ENCODE peak calls at places on chromosomes 16 and 17, in six cellular contexts. C is CD4-positive, alpha-beta memory T cell; S is GM23338; M is BJ; P is neural progenitor cell; X is body of pancreas. J is an unnamed sample. For H3K36me3, the result is how much of the 10 kb centered on the place peaks cover.

GRCh38 chr17:67801626-67802175 is 23.6 kb upstream of the BPTF start:
- DNase-seq in M (no peak), S (peak), X (no peak), C (no peak), P (no peak), J (no peak)

GRCh38 chr16:19555938-19556778 is 655 bp downstream of the VPS35L start:
- DNase-seq in S (peak), C (peak), X (no peak), M (no peak), P (peak), J (no peak)

GRCh38 chr17:27630607-27631408 is at the start of gene LGALS9:
- DNase-seq in M (no peak), C (peak), S (no peak), P (no peak), X (peak), J (peak)

GRCh38 chr16:67560827-67561342 is 1.4 kb upstream of the CTCF start:
- DNase-seq in M (no peak), X (no peak), S (no peak), C (no peak), P (no peak), J (no peak)

GRCh38 chr17:10172241-10172741 is 26.1 kb downstream of the GAS7 start:
- DNase-seq in M (no peak), P (no peak), S (no peak), C (no peak), X (no peak), J (no peak)

GRCh38 chr17:39813631-39814030 is 50.5 kb downstream of the IKZF3 start:
- DNase-seq in P (no peak), C (peak), M (no peak), S (no peak), X (no peak), J (no peak)

GRCh38 chr16:86952769-86953168 is 364.4 kb downstream of the C16orf95 start:
- DNase-seq in X (no peak), P (no peak), C (no peak), M (no peak), S (no peak), J (no peak)

GRCh38 chr16:16982614-16983013 is 488.1 kb downstream of the XYLT1 start:
- DNase-seq in S (no peak), X (no peak), C (no peak), M (no peak), P (no peak), J (no peak)

GRCh38 chr17:46020023-46020735 is 21.1 kb downstream of the STH start:
- DNase-seq in S (no peak), P (no peak), M (no peak), C (peak), X (no peak), J (no peak)

GRCh38 chr17:18377437-18378204 is at the start of gene EVPLL:
- DNase-seq in P (no peak), C (no peak), M (no peak), S (no peak), X (no peak), J (peak)

GRCh38 chr17:39668141-39668924 is at the start of gene PNMT:
- DNase-seq in X (peak), C (peak), P (peak), S (peak), M (no peak), J (peak)

GRCh38 chr16:3007059-3007956 is 5.4 kb upstream of the CLDN9 start:
- DNase-seq in C (no peak), X (peak), M (no peak), S (peak), P (no peak), J (no peak)

GRCh38 chr17:1082579-1082978 is 85.7 kb downstream of the TIMM22 start:
- DNase-seq in C (no peak), S (no peak), M (no peak), P (no peak), X (peak), J (peak)

GRCh38 chr17:1078831-1079561 is 82.1 kb downstream of the TIMM22 start:
- DNase-seq in C (no peak), S (peak), M (no peak), P (peak), X (no peak), J (peak)

GRCh38 chr17:1087381-1088241 is 90.7 kb downstream of the TIMM22 start:
- DNase-seq in X (peak), P (peak), M (no peak), C (no peak), S (peak), J (peak)

GRCh38 chr17:1078062-1078711 is 81.3 kb downstream of the TIMM22 start:
- DNase-seq in M (no peak), X (no peak), S (peak), P (no peak), C (no peak), J (no peak)

DNA sequence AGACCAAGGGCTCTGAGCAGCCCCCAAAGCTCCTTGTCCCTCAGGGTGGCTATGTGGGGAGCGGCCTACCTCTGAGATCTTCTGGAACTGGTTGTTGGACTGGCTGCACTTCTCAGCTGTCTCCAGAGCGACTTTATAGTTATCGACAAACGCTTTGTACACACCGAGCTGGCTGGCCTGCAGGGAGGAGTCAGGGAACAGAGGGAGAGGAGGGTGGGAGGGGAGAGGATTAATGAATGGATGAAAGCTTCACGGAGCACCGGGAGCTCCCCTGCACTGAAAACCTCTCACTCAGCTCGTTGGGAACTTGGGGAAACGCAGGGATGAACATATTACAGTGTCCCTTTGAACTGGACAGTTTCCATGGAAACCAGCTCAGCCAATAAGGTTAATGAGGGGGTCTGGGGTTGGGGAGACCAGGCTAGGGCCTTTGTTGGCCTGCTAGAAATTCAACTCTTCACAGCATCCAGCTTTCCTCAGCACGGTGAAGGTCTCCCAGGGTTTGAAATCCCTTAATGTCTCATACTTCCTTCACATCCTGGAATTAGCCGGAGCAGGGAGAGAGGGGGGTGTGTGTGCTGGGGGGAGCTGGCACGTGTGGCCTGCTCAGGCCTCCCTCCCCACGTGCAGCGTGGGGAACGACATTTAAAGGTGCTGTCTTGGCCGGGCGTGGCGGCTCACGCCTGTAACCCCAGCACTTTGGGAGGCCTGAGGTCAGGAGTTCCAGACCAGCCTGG is 86.7 kb downstream of the TIMM22 start:
- DNase-seq in S (no peak), X (peak), C (no peak), P (peak), M (no peak), J (no peak)
- H3K36me3 ChIP-seq in S (under half), X (under half), C (under half), P (under half), M (under half), J (half or more)

DNA sequence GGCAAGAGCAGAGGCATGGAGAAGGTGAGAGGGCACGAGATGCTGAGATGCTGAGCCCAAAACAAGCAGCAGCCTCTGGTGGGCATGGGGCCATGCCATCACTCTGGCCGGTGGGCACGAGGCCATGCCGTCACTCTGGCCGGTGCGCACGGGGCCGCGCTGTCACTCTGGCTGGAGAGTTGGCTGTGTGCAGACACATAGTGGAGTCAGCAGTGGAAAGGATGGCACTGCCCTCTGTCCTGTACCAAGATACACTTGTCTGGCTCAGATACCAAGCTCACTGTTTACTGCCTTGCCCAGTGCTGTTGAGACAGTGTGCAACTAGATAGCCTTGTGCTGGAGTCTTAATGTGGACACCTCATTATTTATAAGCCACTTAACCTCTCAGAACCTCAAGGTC is 45.1 kb downstream of the CYB5D2 start:
- DNase-seq in C (no peak), S (no peak), M (no peak), X (no peak), P (no peak), J (no peak)
- H3K36me3 ChIP-seq in C (under half), S (under half), M (under half), X (under half), P (under half), J (under half)

GRCh38 chr16:28204211-28204610 is 7.6 kb downstream of the XPO6 start:
- DNase-seq in C (no peak), X (no peak), S (no peak), M (no peak), P (no peak), J (no peak)

GRCh38 chr16:28204622-28205021 is 7.1 kb downstream of the XPO6 start:
- DNase-seq in S (no peak), P (no peak), C (no peak), X (no peak), M (no peak), J (no peak)

GRCh38 chr16:28207425-28207824 is 4.3 kb downstream of the XPO6 start:
- DNase-seq in S (no peak), M (no peak), X (no peak), P (no peak), C (no peak), J (no peak)

GRCh38 chr16:28205974-28206373 is 5.8 kb downstream of the XPO6 start:
- DNase-seq in P (no peak), M (no peak), S (no peak), X (no peak), C (no peak), J (no peak)

DNA sequence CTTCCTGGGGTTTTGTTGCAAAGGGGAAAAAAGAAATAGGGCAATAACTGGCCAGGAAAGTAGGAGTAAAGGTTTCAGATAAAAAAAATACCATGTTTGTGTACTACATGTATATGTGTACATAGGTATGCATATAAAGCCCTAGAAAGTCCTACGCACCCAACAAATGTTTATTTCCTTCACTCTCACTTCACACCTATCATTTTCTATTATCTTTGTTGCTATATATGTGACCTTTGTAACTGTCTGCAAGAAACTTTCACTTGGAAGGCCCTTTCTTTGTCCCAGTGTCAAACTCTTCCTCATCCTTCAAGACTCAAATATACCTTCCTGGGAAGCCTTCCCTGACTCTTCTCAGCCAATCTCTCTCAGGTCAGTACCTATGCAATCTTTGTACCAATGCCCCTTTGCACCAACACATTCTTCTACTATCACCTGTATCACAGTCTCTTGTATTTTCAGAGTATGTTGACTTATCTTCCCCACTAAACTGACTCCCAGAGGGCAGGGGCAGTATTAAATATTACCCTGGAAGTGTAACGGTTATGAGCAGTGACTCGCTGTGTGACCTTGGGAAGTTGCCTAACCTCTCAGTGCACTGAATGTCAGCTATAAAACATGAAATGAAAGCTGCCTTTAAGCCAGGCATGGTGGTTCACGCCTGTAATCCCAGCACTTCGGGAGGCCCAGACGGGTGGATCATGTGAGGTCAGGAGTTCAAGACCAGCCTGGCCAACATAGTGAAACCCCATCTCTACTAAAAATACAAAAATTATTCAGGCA is 6.5 kb downstream of the XPO6 start:
- DNase-seq in S (no peak), P (no peak), X (no peak), C (no peak), M (no peak), J (no peak)
- H3K36me3 ChIP-seq in S (under half), P (under half), X (under half), C (half or more), M (under half), J (under half)

GRCh38 chr17:75672011-75672410 is 4.9 kb downstream of the SAP30BP start:
- DNase-seq in P (no peak), S (no peak), X (no peak), M (no peak), C (no peak), J (no peak)

GRCh38 chr17:75668489-75668888 is 1.4 kb downstream of the SAP30BP start:
- DNase-seq in P (no peak), M (no peak), S (no peak), C (no peak), X (no peak), J (no peak)

GRCh38 chr17:75676461-75676860 is 9.3 kb downstream of the SAP30BP start:
- DNase-seq in S (no peak), P (no peak), X (no peak), M (no peak), C (no peak), J (no peak)

GRCh38 chr17:75670868-75671267 is 3.7 kb downstream of the SAP30BP start:
- DNase-seq in X (no peak), S (no peak), M (no peak), P (no peak), C (no peak), J (no peak)

GRCh38 chr17:75673487-75673886 is 6.3 kb downstream of the SAP30BP start:
- DNase-seq in X (no peak), C (no peak), M (no peak), S (no peak), P (no peak), J (no peak)
- H3K36me3 ChIP-seq in X (under half), C (under half), M (under half), S (under half), P (under half), J (under half)

GRCh38 chr17:28917465-28917864 is 14.6 kb upstream of the DHRS13 start:
- DNase-seq in X (no peak), P (no peak), C (no peak), S (no peak), M (no peak), J (no peak)
- H3K36me3 ChIP-seq in X (under half), P (under half), C (half or more), S (half or more), M (under half), J (half or more)

GRCh38 chr17:21126645-21127507 is at the start of gene DHRS7B:
- DNase-seq in C (peak), M (peak), X (peak), P (peak), S (peak), J (peak)
- H3K36me3 ChIP-seq in C (under half), M (under half), X (under half), P (under half), S (under half), J (under half)

GRCh38 chr16:84082110-84082509 is 34.6 kb downstream of the MBTPS1 start:
- DNase-seq in C (no peak), S (peak), X (no peak), M (no peak), P (no peak), J (no peak)
- H3K36me3 ChIP-seq in C (half or more), S (under half), X (under half), M (under half), P (under half), J (half or more)

GRCh38 chr17:34203018-34203646 is 52.0 kb upstream of the CCL2 start:
- DNase-seq in C (no peak), P (no peak), S (no peak), X (no peak), M (no peak), J (no peak)
- H3K36me3 ChIP-seq in C (under half), P (under half), S (under half), X (under half), M (under half), J (under half)

J was measured in heart left ventricle.